ENCODE peak calls at places on chromosomes 1 and 21, in ten cellular contexts. S is colonic mucosa, D is psoas muscle, Q is BJ, H is mucosa of descending colon, U is AG09309, N is HCT116, K is cardiac fibroblast, F is sigmoid colon, P is MM.1S. M is an unnamed sample.

GRCh38 chr1:61853545-61853944 is 111.3 kb downstream of the PATJ start:
- DNase-seq in S (no peak), D (no peak), Q (no peak), H (no peak), U (peak; percentile 11), N (no peak), K (peak; percentile 57), F (no peak), P (no peak), M (peak; percentile 24)

GRCh38 chr1:102098536-102098935 is 101.8 kb upstream of the OLFM3 start:
- DNase-seq in S (no peak), D (no peak), Q (no peak), H (no peak), U (no peak), N (no peak), K (no peak), F (no peak), P (no peak), M (no peak)

GRCh38 chr1:171432473-171432872 is 52.9 kb upstream of the PRRC2C start:
- DNase-seq in S (no peak), D (no peak), Q (no peak), H (no peak), U (no peak), N (no peak), K (no peak), F (no peak), P (no peak), M (no peak)

GRCh38 chr21:46145159-46145839 is 10.1 kb downstream of the FTCD start:
- DNase-seq in S (no peak), D (peak; percentile 44), Q (no peak), H (no peak), U (no peak), N (no peak), K (no peak), F (peak; percentile 66), P (no peak), M (no peak)

GRCh38 chr1:208065862-208066261 is 154.9 kb upstream of the CD34 start:
- DNase-seq in S (no peak), D (no peak), Q (no peak), H (no peak), U (no peak), N (no peak), K (no peak), F (no peak), P (no peak), M (no peak)

GRCh38 chr21:30305136-30305535 is 15.0 kb downstream of the KRTAP26-1 start:
- DNase-seq in S (no peak), D (no peak), Q (no peak), H (no peak), U (no peak), N (no peak), K (no peak), F (no peak), P (no peak), M (no peak)

GRCh38 chr1:44259090-44259489 is 45.8 kb downstream of the DMAP1 start:
- DNase-seq in S (no peak), D (no peak), Q (no peak), H (peak; percentile 64), U (no peak), N (no peak), K (no peak), F (no peak), P (no peak), M (no peak)

GRCh38 chr1:204113900-204114299 is 37.9 kb downstream of the ETNK2 start:
- DNase-seq in S (no peak), D (no peak), Q (no peak), H (no peak), U (no peak), N (no peak), K (peak; percentile 18), F (no peak), P (no peak), M (no peak)

DNA sequence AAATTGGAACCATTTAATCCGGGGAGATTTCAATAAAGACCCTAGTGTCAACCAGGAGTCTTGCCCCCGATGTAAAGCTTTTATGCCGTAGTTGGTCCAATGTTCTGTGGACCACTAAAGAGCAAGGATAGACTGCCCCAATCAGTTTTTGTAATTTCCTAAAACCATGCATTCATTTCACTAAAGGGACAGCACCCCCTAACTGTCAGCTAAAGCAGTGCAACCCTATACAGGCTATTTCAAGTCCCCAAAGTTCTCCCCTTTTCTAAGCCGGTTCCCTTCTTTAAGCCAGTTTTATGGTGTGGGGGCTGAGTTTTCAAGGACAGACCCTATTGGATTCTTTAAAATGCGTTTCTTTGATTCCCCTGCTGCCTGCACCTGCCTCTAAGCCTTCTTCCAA is 12.7 kb upstream of the PDPN start:
- DNase-seq in S (no peak), D (no peak), Q (no peak), H (no peak), U (no peak), N (no peak), K (no peak), F (no peak), P (no peak), M (no peak)
- TF ChIP-seq CTCF in S (peak; percentile 30), D (peak; percentile 53), Q (no peak), H (no peak), U (no peak), N (peak; percentile 26), K (peak; percentile 43), F (no peak), P (peak; percentile 41), M (no peak)

GRCh38 chr1:39268906-39269305 is 64.4 kb downstream of the MACF1 start:
- DNase-seq in S (no peak), D (no peak), Q (no peak), H (no peak), U (no peak), N (no peak), K (no peak), F (no peak), P (no peak), M (no peak)

GRCh38 chr1:39268112-39268581 is 63.7 kb downstream of the MACF1 start:
- DNase-seq in S (no peak), D (no peak), Q (peak; percentile 68), H (peak; percentile 37), U (peak; percentile 67), N (no peak), K (peak; percentile 91), F (peak; percentile 85), P (peak; percentile 77), M (peak; percentile 63)

GRCh38 chr1:39269349-39269748 is 64.9 kb downstream of the MACF1 start:
- DNase-seq in S (no peak), D (no peak), Q (no peak), H (no peak), U (no peak), N (no peak), K (no peak), F (no peak), P (no peak), M (no peak)

GRCh38 chr1:39270368-39270767 is 65.9 kb downstream of the MACF1 start:
- DNase-seq in S (no peak), D (no peak), Q (no peak), H (no peak), U (no peak), N (no peak), K (no peak), F (no peak), P (no peak), M (no peak)

DNA sequence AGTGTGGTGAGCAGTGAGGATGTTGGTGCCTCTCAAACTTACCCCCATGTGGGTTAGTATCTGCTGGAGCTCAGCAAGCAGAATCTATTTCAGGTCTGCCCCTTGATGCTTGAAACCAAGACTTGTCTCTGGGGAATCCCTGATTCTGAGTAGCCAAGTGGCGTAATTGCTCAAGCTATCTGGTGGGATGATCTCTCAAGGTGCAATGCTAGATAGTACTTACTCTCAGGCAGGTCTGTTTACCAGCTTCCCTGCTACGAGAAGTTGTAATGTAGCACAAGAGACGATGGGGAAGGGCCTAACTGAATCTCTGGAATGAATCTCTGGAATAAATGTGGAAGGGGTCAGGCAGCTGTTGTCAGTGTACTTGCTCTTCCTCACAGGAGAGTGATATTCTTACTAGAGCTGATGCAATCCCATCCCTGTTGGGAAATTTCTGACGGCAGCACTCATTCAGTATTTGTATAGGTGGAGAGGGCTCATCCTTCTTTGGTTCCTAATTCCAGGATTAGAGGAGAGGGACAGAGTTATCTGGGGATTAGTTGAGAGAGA is 65.4 kb downstream of the MACF1 start:
- DNase-seq in S (no peak), D (no peak), Q (peak; percentile 37), H (no peak), U (peak; percentile 46), N (no peak), K (peak; percentile 63), F (peak; percentile 85), P (peak; percentile 87), M (no peak)
- H3K4me3 ChIP-seq in S (no peak overlapping the region), D (no peak overlapping the region), Q (peak overlapping the region; percentile 28), H (no peak overlapping the region), U (peak overlapping the region; percentile 26), N (no peak overlapping the region), K (peak overlapping the region; percentile 1), F (peak overlapping the region; percentile 44), P (peak overlapping the region; percentile 69), M (no peak overlapping the region)

GRCh38 chr1:19437911-19438310 is 47.4 kb downstream of the CAPZB start:
- DNase-seq in S (no peak), D (peak; percentile 82), Q (no peak), H (peak; percentile 57), U (no peak), N (no peak), K (peak; percentile 98), F (peak; percentile 96), P (no peak), M (no peak)

GRCh38 chr1:19441048-19441447 is 44.3 kb downstream of the CAPZB start:
- DNase-seq in S (no peak), D (no peak), Q (no peak), H (no peak), U (no peak), N (no peak), K (no peak), F (no peak), P (no peak), M (no peak)

GRCh38 chr1:19438552-19439196 is 46.7 kb downstream of the CAPZB start:
- DNase-seq in S (no peak), D (no peak), Q (no peak), H (no peak), U (no peak), N (no peak), K (no peak), F (peak; percentile 73), P (no peak), M (no peak)

GRCh38 chr1:19436716-19437476 is 48.4 kb downstream of the CAPZB start:
- DNase-seq in S (peak; percentile 89), D (peak; percentile 83), Q (no peak), H (peak; percentile 85), U (no peak), N (no peak), K (peak; percentile 77), F (peak; percentile 93), P (no peak), M (no peak)

GRCh38 chr1:19439464-19440171 is 45.7 kb downstream of the CAPZB start:
- DNase-seq in S (no peak), D (peak; percentile 71), Q (no peak), H (no peak), U (no peak), N (no peak), K (peak; percentile 46), F (peak; percentile 87), P (no peak), M (no peak)
- TF ChIP-seq CTCF in S (peak; percentile 18), D (peak; percentile 20), Q (peak; percentile 24), H (no peak), U (peak; percentile 10), N (peak; percentile 39), K (peak; percentile 4), F (peak; percentile 36), P (no peak), M (peak; percentile 34)

DNA sequence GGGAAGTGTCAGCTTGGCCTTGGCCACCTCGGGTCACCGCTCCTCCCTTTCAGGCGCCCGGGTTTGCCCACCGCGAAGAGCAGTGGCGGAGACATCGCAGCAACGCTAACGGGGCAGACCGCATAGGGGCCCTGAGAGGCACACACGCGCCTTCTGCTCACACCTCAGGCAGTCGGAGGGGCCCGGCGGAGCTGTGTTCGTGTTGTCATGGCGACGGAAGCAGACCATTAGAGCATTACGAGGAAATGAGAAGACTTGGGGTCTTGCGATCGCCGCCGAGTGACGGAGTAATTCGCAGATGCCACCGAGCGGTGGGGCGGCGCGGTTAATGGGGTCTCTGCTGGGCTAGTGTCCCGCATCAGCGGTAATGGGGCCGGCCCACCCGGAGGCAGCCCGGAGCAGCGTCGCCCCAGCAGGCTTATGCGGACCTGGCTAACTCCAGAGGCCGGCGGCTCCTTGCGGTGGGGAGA is 144.1 kb downstream of the TNR start:
- DNase-seq in S (no peak), D (no peak), Q (no peak), H (no peak), U (no peak), N (no peak), K (peak; percentile 3), F (no peak), P (no peak), M (no peak)
- H3K4me3 ChIP-seq in S (no peak overlapping the region), D (peak overlapping the region; percentile 4), Q (no peak overlapping the region), H (no peak overlapping the region), U (no peak overlapping the region), N (no peak overlapping the region), K (no peak overlapping the region), F (no peak overlapping the region), P (no peak overlapping the region), M (no peak overlapping the region)